ENCODE peak calls at places on chromosomes 2 and 18, in four cellular contexts. L, T, K and R are unnamed samples.

GRCh38 chr18:58952871-58953270 is 88.2 kb downstream of the ZNF532 start:
- DNase-seq in L (no peak), T (no peak), K (peak), R (no peak)

GRCh38 chr18:63320690-63321265 is 1.2 kb upstream of the BCL2 start:
- DNase-seq in L (no peak), T (peak), K (no peak), R (peak)

GRCh38 chr2:96769816-96770215 is 9.1 kb downstream of the CNNM4 start:
- DNase-seq in L (no peak), T (no peak), K (no peak), R (no peak)

GRCh38 chr2:96273763-96274162 is 7.7 kb downstream of the CIAO1 start:
- DNase-seq in L (no peak), T (no peak), K (no peak), R (no peak)

GRCh38 chr18:28095041-28095440 is 81.9 kb downstream of the CDH2 start:
- DNase-seq in L (peak), T (no peak), K (peak), R (peak)

GRCh38 chr2:159202568-159203071 is 83.9 kb downstream of the WDSUB1 start:
- DNase-seq in L (peak), T (no peak), K (peak), R (peak)

GRCh38 chr18:79067611-79068010 is 1.6 kb upstream of the ATP9B start:
- DNase-seq in L (no peak), T (no peak), K (no peak), R (no peak)

GRCh38 chr2:239793086-239793485 is 232.1 kb downstream of the NDUFA10 start:
- DNase-seq in L (no peak), T (no peak), K (no peak), R (no peak)

GRCh38 chr2:233418761-233419625 is 64.7 kb downstream of the DGKD start:
- DNase-seq in L (peak), T (no peak), K (peak), R (peak)

GRCh38 chr2:187008111-187008510 is 159.1 kb upstream of the ZSWIM2 start:
- DNase-seq in L (peak), T (no peak), K (peak), R (peak)
- H3K4me3 ChIP-seq in L (no peak), T (no peak), K (no peak), R (no peak)

GRCh38 chr2:9951272-9951521 is 296 bp upstream of the GRHL1 start:
- DNase-seq in L (no peak), T (no peak), K (no peak), R (no peak)

GRCh38 chr2:9952856-9953503 is 1.5 kb downstream of the GRHL1 start:
- DNase-seq in L (no peak), T (no peak), K (no peak), R (no peak)

GRCh38 chr2:9951522-9952285 is at the start of gene GRHL1:
- DNase-seq in L (peak), T (peak), K (peak), R (peak)

GRCh38 chr2:9950521-9951271 is 797 bp upstream of the GRHL1 start:
- DNase-seq in L (no peak), T (no peak), K (no peak), R (no peak)

GRCh38 chr2:9952286-9952737 is 819 bp downstream of the GRHL1 start:
- DNase-seq in L (no peak), T (no peak), K (no peak), R (no peak)
- H3K4me3 ChIP-seq in L (peak), T (peak), K (no peak), R (peak)

GRCh38 chr18:68316636-68317035 is 398.3 kb downstream of the TMX3 start:
- DNase-seq in L (no peak), T (no peak), K (peak), R (peak)
- H3K4me3 ChIP-seq in L (peak), T (no peak), K (peak), R (no peak)

GRCh38 chr2:40279479-40279878 is 172.4 kb downstream of the SLC8A1 start:
- DNase-seq in L (no peak), T (no peak), K (no peak), R (no peak)

GRCh38 chr2:40279001-40279400 is 172.9 kb downstream of the SLC8A1 start:
- DNase-seq in L (peak), T (no peak), K (no peak), R (peak)

GRCh38 chr2:40282428-40282827 is 169.5 kb downstream of the SLC8A1 start:
- DNase-seq in L (peak), T (no peak), K (peak), R (no peak)

GRCh38 chr2:40283111-40283909 is 168.6 kb downstream of the SLC8A1 start:
- DNase-seq in L (no peak), T (no peak), K (no peak), R (no peak)

DNA sequence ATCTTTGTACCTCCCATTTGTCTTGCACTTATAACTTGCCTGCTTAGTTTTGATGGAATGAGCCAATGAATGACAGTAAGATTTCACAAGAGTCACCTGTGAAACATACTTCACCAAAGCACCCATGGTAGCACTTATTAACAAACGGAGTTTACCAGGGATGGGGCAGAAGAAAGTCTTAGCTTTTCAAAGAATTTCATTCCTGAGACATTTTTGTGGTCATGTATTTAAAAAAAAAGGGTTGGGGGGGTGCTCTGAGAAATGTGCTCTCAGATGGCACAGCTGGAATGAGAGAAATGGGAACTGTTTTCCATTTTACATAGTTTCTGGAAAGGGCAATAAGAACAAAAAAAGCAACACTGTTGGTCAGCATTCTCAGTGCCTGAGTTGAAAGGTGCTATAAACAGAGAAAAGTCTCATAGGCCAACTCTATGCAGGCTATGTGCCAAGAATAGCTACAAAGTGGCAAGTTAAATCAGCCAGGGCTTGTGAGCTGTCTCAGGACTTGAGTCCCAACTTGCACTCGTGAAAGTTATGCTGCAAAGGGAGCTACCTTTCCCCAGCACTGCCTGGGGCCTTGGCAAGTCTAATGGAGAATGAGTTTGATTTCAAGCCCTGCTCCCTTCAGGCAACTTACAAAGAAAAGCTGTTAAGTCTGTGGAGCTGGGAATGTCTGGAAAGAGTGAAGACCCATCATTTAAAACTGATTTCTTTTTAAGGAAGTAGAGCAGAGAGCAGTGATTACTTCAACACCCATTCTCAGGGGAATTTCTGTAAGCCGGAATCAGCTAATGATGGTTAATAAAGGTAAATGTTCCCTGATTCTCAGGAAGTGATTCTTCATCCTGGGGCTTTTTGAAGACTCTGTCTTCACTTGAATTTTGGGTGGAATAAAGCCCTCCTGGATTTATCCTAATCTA is 170.6 kb downstream of the SLC8A1 start:
- DNase-seq in L (peak), T (no peak), K (peak), R (peak)
- H3K4me3 ChIP-seq in L (no peak), T (no peak), K (no peak), R (no peak)